ENCODE peak calls at places on chromosomes 6 and 20, in seven cellular contexts. I is HepG2, H is H1, O is HCT116, A is GM12878, B is NT2/D1, W is SK-N-SH. R is an unnamed sample.

GRCh38 chr6:130426078-130426726 is 60.4 kb downstream of the TMEM200A start:
- DNase-seq in W (no peak), I (no peak), H (no peak), O (peak), B (no peak), A (no peak), R (no peak)

GRCh38 chr6:34798057-34798456 is 6.2 kb downstream of the BLTP3A start:
- DNase-seq in A (no peak), W (no peak), H (no peak), I (no peak), O (no peak), B (no peak), R (no peak)

GRCh38 chr6:43870660-43871061 is 100.7 kb downstream of the VEGFA start:
- DNase-seq in W (no peak), B (no peak), A (no peak), H (no peak), O (no peak), I (no peak), R (no peak)

GRCh38 chr6:44062771-44063560 is 64.3 kb downstream of the MRPL14 start:
- DNase-seq in H (peak), A (no peak), O (no peak), I (no peak), W (peak), B (no peak), R (peak)

GRCh38 chr20:10171864-10172751 is 46.5 kb upstream of the SNAP25 start:
- DNase-seq in B (no peak), H (peak), O (no peak), A (no peak), I (no peak), W (peak), R (no peak)

GRCh38 chr6:150143521-150144293 is 863 bp downstream of the PPP1R14C start:
- DNase-seq in W (no peak), B (no peak), I (no peak), O (no peak), H (peak), A (no peak), R (peak)

GRCh38 chr6:44788387-44788981 is 401.0 kb downstream of the CDC5L start:
- DNase-seq in A (no peak), B (no peak), O (no peak), I (no peak), H (no peak), W (no peak), R (no peak)

GRCh38 chr20:6765469-6766058 is 1.9 kb upstream of the BMP2 start:
- DNase-seq in O (peak), H (no peak), A (no peak), W (peak), B (no peak), I (peak), R (peak)

GRCh38 chr20:34579936-34580587 is 21.5 kb downstream of the MAP1LC3A start:
- DNase-seq in H (no peak), I (no peak), A (peak), O (no peak), B (no peak), W (no peak), R (no peak)

GRCh38 chr6:25326958-25327357 is 47.8 kb downstream of the CARMIL1 start:
- DNase-seq in O (no peak), W (no peak), H (no peak), A (no peak), I (no peak), B (no peak), R (no peak)

GRCh38 chr6:20604159-20604558 is 69.9 kb downstream of the CDKAL1 start:
- DNase-seq in A (no peak), H (no peak), W (no peak), I (no peak), O (no peak), B (no peak), R (no peak)

GRCh38 chr6:34086558-34086957 is 59.3 kb downstream of the GRM4 start:
- DNase-seq in A (no peak), I (no peak), O (no peak), H (no peak), W (no peak), B (no peak), R (no peak)

GRCh38 chr6:39240155-39240757 is 11.0 kb upstream of the KCNK5 start:
- DNase-seq in I (no peak), H (no peak), A (no peak), W (no peak), B (no peak), O (no peak), R (no peak)

GRCh38 chr6:130494745-130495144 is 128.9 kb downstream of the TMEM200A start:
- DNase-seq in I (no peak), B (no peak), W (no peak), A (no peak), H (no peak), O (no peak), R (no peak)

GRCh38 chr6:7045331-7045730 is 62.4 kb upstream of the RREB1 start:
- DNase-seq in H (no peak), I (no peak), B (no peak), A (no peak), W (no peak), O (no peak), R (no peak)

GRCh38 chr6:48476257-48476656 is 365.3 kb upstream of the PTCHD4 start:
- DNase-seq in A (no peak), I (peak), O (no peak), W (no peak), B (peak), H (no peak), R (no peak)

GRCh38 chr6:45990162-45990561 is 25.5 kb downstream of the CLIC5 start:
- DNase-seq in I (no peak), O (no peak), B (no peak), H (no peak), W (no peak), A (no peak), R (no peak)

GRCh38 chr6:147381734-147382133 is 126.8 kb upstream of the SAMD5 start:
- DNase-seq in W (no peak), I (no peak), A (no peak), B (no peak), O (no peak), H (no peak), R (no peak)

GRCh38 chr6:111720931-111721496 is 115.3 kb upstream of the TRAF3IP2 start:
- DNase-seq in W (no peak), O (no peak), A (no peak), I (no peak), H (no peak), B (no peak), R (no peak)

GRCh38 chr20:17594443-17594842 is 24.6 kb downstream of the DSTN start:
- DNase-seq in A (no peak), B (no peak), I (no peak), H (no peak), O (no peak), W (no peak), R (no peak)

GRCh38 chr20:14341782-14342181 is 4.4 kb upstream of the FLRT3 start:
- DNase-seq in I (no peak), A (no peak), O (no peak), W (no peak), B (no peak), H (no peak), R (no peak)

GRCh38 chr20:17806739-17807441 is 107.1 kb downstream of the BANF2 start:
- DNase-seq in B (no peak), A (no peak), O (no peak), I (no peak), W (peak), H (peak), R (peak)

GRCh38 chr6:93554018-93554417 is 134.7 kb upstream of the EPHA7 start:
- DNase-seq in H (no peak), B (no peak), I (no peak), O (no peak), W (no peak), A (no peak), R (no peak)

GRCh38 chr6:149964243-149965190 is 774 bp downstream of the ULBP1 start:
- DNase-seq in B (no peak), W (peak), I (no peak), A (no peak), H (peak), O (no peak), R (no peak)

GRCh38 chr6:157682856-157683481 is 140.1 kb upstream of the SNX9 start:
- DNase-seq in A (no peak), H (no peak), B (no peak), W (no peak), O (no peak), I (peak), R (no peak)

GRCh38 chr6:17831135-17831534 is 124.4 kb upstream of the NUP153 start:
- DNase-seq in O (no peak), H (no peak), B (no peak), W (no peak), A (no peak), I (no peak), R (no peak)

GRCh38 chr6:112571886-112572285 is 224.8 kb downstream of the RFPL4B start:
- DNase-seq in A (no peak), H (no peak), W (no peak), B (no peak), I (no peak), O (no peak), R (no peak)

DNA sequence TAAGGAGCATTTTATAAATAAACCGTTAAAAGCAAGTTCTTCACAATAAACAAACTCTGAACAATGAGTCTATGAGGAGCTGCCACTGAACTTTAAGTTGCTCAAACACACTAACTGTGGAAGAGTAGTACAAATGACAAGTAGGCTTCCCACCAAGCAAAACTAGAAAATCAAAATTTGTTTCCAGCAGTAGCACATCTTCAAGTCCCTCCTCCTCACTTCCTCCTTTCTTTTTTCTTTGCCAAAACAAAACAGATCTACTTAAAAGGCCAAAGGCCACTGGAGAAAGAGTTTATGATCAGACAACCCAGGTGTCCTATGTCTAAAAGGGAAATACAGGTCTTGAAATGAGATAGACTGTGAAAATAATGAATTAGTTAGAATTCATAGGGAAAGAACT is 17.1 kb upstream of the FAM135A start:
- DNase-seq in I (no peak), O (no peak), H (no peak), A (no peak), B (no peak), W (no peak), R (peak)
- TF ChIP-seq YY1 in I (no peak), O (no peak), H (no peak), A (no peak), B (no peak), W (no peak), R (no peak)

DNA sequence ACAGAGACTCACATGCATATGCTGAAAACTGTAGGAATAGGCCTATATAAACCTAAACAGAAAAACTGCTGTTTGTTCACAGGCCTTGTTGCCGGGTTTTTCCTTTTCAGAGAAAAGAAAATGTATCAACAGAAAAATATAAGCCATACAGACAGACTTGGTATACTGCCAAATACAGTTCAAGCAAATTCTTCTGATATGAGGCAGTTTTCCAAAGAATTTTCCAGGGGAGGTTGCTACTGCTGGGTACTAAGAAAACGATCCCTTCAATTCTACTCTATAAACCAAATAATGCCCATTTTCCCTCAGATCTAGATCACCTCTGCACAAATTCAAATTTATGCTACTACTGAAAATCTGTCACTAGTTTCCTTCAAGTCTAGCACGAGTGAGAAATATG is 59.4 kb downstream of the ME1 start:
- DNase-seq in O (no peak), H (no peak), W (no peak), B (no peak), I (no peak), A (no peak), R (no peak)
- TF ChIP-seq YY1 in O (no peak), H (no peak), W (no peak), B (no peak), I (no peak), A (no peak), R (no peak)

DNA sequence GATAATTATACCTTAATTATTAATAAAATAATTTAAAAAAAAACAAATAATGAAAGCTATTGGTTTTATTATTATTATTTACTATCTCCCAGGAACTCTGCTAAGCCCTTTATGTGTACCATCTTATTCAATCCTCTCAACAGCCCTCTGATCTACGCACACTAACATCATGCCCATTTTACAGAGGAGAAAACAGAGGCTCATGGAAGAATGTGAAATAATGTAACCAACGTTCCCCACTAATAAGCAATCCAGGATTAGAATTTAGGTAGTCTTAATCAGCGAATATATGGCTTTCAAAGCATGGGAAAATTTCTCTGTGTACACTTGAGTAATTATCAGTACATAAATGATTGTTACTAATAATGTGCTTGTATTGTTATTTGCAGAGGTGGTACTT is 89.0 kb downstream of the MAFB start:
- DNase-seq in B (no peak), O (no peak), I (no peak), A (no peak), H (no peak), W (no peak), R (no peak)
- TF ChIP-seq YY1 in B (no peak), O (no peak), I (no peak), A (no peak), H (no peak), W (no peak), R (no peak)

DNA sequence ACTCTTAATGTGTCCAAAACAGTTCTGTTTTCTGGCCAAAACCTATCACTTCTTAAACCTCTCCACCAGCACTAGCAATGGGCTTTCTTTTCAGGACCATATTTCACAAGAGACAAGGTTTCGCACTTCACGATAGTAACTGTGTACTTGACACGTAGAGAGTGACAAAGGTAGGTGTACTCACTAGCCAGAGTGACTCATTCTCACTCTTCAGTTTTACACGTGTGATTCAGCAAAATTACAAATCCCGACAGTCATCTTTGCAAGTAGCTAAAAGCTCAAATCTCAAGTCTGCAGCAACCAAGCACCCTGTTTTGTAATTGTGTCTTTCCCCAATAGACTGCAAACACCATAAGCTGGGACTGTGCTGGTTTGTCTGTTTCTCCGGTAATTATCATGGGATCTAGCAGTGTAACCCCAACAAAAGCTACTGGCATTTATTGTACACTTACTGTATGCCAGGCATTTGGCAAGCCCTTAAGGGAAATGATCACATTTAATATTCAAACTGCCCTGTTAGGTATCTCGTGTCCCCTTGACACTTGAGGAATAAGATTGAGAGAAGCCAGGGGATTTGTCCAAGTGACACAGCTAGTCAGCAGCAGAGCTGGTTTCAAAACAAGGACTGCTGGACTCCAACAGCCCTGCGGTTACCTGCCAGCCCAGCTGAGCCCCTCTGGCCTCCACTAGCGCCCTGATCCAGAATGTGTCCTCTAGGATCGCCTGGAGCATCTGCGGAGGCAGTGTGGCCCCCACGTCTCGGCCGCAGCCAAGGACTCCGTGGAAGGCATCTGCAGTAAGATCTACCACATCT is 9.9 kb downstream of the PCIF1 start:
- DNase-seq in B (no peak), H (no peak), W (no peak), A (no peak), I (no peak), O (no peak), R (no peak)
- TF ChIP-seq YY1 in B (no peak), H (no peak), W (no peak), A (no peak), I (no peak), O (no peak), R (no peak)

DNA sequence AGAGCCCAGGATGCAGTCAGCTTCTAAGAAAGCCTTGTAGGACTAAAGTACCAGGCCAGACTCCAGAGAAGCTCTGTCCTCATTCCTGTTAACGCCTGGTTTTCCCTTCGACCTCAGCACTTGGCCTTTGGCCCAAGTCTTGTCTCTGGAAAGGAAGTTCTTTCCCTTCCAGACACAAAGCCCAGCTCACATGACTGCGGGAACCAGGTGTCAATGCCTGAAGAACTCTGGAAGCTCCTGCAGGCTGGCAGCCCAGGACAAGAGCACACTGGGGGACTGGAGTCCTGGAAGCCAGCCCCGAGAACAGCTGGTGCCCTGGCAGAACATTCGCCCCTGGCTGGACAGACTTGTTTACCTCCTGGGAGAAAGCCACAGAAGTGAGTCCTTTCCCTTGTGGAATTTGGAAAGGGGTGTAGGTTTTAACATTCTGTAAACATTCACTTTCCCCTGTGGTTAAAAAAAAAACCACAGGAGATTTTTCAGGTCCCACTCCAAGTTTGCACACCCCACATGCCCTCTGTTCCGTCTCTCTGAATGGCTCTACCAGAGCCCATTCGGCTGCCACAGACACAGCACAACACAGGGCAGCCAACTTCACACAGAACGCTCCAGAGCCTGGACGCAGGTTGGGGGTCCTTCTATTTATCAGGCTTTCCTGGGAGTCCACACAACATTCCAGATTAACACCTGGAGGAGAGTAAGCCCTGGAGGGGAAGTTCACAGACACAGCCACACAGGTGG is 18.1 kb downstream of the ACSS1 start:
- DNase-seq in H (no peak), A (no peak), O (no peak), I (no peak), B (no peak), W (no peak), R (no peak)
- TF ChIP-seq YY1 in H (no peak), A (no peak), O (no peak), I (no peak), B (no peak), W (no peak), R (no peak)

DNA sequence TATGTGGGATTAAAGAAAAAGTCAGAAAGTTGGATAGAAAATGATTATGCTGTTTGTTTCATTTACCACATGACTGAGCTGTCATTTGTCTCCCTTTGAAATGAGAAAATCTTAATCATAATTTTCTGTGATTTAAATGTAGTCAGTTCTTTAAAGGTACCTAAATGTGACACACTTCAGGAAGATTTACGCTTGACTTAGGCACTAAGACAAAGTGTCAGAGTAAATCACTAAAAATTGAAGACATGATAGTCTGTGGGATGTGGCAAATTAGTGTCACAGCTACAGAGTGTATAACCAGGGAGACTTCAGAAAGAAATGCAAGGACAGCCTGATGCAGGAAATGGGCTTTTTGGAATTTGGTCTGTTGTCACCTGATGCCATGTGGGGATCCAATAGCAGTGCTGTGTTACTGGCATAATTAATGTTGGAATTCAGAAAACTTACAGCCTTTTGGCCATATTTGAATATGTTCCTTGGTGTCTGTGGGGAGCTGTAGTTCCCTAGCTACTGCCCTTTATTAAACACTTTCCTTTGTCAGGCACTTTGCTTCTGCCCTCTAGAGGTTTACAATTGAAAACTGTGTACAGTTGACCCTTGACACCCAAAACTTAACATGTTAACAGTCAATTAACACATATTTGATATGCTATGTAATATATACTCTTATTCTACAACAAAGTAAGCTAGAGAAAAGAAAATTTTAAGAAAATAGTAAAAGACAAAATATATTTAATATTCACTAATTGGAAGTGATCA is 493.8 kb downstream of the UTRN start:
- DNase-seq in O (no peak), W (no peak), A (no peak), H (no peak), B (no peak), I (no peak), R (no peak)
- TF ChIP-seq YY1 in O (no peak), W (no peak), A (no peak), H (no peak), B (no peak), I (no peak), R (no peak)